ENCODE peak calls at places on chromosomes 13 and 19, in eight cellular contexts. One of them, this sample, is unnamed.

GRCh38 chr13:99812611-99813010 is 159.0 kb downstream of the ZIC5 start:
- DNase-seq in SK-N-SH: no peak
- DNase-seq in CD4-positive, alpha-beta T cell: no peak
- DNase-seq in hepatocyte: no peak
- DNase-seq in A549: peak; percentile 11
- DNase-seq in cardiac muscle cell: no peak
- DNase-seq in stomach: no peak
- DNase-seq in fibroblast of lung: peak; percentile 71
- DNase-seq in this sample: peak; percentile 17

GRCh38 chr19:11364935-11365334 is 9.5 kb upstream of the SWSAP1 start:
- DNase-seq in stomach: no peak
- DNase-seq in fibroblast of lung: no peak
- DNase-seq in A549: no peak
- DNase-seq in cardiac muscle cell: no peak
- DNase-seq in SK-N-SH: no peak
- DNase-seq in CD4-positive, alpha-beta T cell: no peak
- DNase-seq in hepatocyte: no peak
- DNase-seq in this sample: no peak

GRCh38 chr13:78827471-78827870 is 168.5 kb upstream of the OBI1 start:
- DNase-seq in fibroblast of lung: no peak
- DNase-seq in hepatocyte: no peak
- DNase-seq in SK-N-SH: no peak
- DNase-seq in stomach: no peak
- DNase-seq in A549: peak; percentile 0
- DNase-seq in CD4-positive, alpha-beta T cell: no peak
- DNase-seq in cardiac muscle cell: no peak
- DNase-seq in this sample: no peak

GRCh38 chr13:64078025-64078424 is 2662.4 kb upstream of the PCDH20 start:
- DNase-seq in cardiac muscle cell: no peak
- DNase-seq in hepatocyte: no peak
- DNase-seq in SK-N-SH: peak; percentile 3
- DNase-seq in stomach: no peak
- DNase-seq in CD4-positive, alpha-beta T cell: no peak
- DNase-seq in A549: no peak
- DNase-seq in fibroblast of lung: no peak
- DNase-seq in this sample: no peak

GRCh38 chr13:30119476-30119875 is 187.9 kb downstream of the KATNAL1 start:
- DNase-seq in stomach: no peak
- DNase-seq in cardiac muscle cell: peak; percentile 74
- DNase-seq in hepatocyte: peak; percentile 60
- DNase-seq in SK-N-SH: no peak
- DNase-seq in A549: no peak
- DNase-seq in CD4-positive, alpha-beta T cell: peak; percentile 28
- DNase-seq in fibroblast of lung: peak; percentile 85
- DNase-seq in this sample: no peak

GRCh38 chr19:56712609-56713008 is 41.1 kb upstream of the ZNF835 start:
- DNase-seq in stomach: no peak
- DNase-seq in CD4-positive, alpha-beta T cell: no peak
- DNase-seq in hepatocyte: no peak
- DNase-seq in SK-N-SH: peak; percentile 52
- DNase-seq in cardiac muscle cell: no peak
- DNase-seq in fibroblast of lung: no peak
- DNase-seq in A549: no peak
- DNase-seq in this sample: no peak

GRCh38 chr13:40152145-40152544 is 496.7 kb downstream of the COG6 start:
- DNase-seq in fibroblast of lung: peak; percentile 83
- DNase-seq in hepatocyte: no peak
- DNase-seq in CD4-positive, alpha-beta T cell: no peak
- DNase-seq in cardiac muscle cell: peak; percentile 89
- DNase-seq in A549: peak; percentile 63
- DNase-seq in stomach: no peak
- DNase-seq in SK-N-SH: no peak
- DNase-seq in this sample: peak; percentile 62

GRCh38 chr13:74134777-74135305 is 637 bp upstream of the KLF12 start:
- DNase-seq in hepatocyte: peak; percentile 79
- DNase-seq in cardiac muscle cell: no peak
- DNase-seq in CD4-positive, alpha-beta T cell: peak; percentile 36
- DNase-seq in SK-N-SH: peak; percentile 84
- DNase-seq in A549: peak; percentile 48
- DNase-seq in fibroblast of lung: no peak
- DNase-seq in stomach: peak; percentile 67
- DNase-seq in this sample: peak; percentile 43

GRCh38 chr13:45108716-45109706 is 11.3 kb upstream of the GTF2F2 start:
- DNase-seq in A549: no peak
- DNase-seq in cardiac muscle cell: peak; percentile 46
- DNase-seq in SK-N-SH: no peak
- DNase-seq in fibroblast of lung: peak; percentile 74
- DNase-seq in stomach: no peak
- DNase-seq in CD4-positive, alpha-beta T cell: no peak
- DNase-seq in hepatocyte: peak; percentile 41
- DNase-seq in this sample: no peak

GRCh38 chr13:51064753-51065152 is 46.3 kb downstream of the C13orf42 start:
- DNase-seq in fibroblast of lung: no peak
- DNase-seq in cardiac muscle cell: no peak
- DNase-seq in CD4-positive, alpha-beta T cell: no peak
- DNase-seq in A549: no peak
- DNase-seq in hepatocyte: no peak
- DNase-seq in SK-N-SH: no peak
- DNase-seq in stomach: no peak
- DNase-seq in this sample: no peak

GRCh38 chr13:75250526-75251183 is 231.3 kb downstream of the TBC1D4 start:
- DNase-seq in SK-N-SH: no peak
- DNase-seq in fibroblast of lung: peak; percentile 82
- DNase-seq in A549: no peak
- DNase-seq in stomach: no peak
- DNase-seq in cardiac muscle cell: peak; percentile 79
- DNase-seq in CD4-positive, alpha-beta T cell: no peak
- DNase-seq in hepatocyte: no peak
- DNase-seq in this sample: peak; percentile 31

GRCh38 chr13:29458419-29458818 is 137.1 kb downstream of the SLC7A1 start:
- DNase-seq in A549: no peak
- DNase-seq in SK-N-SH: no peak
- DNase-seq in cardiac muscle cell: no peak
- DNase-seq in fibroblast of lung: peak; percentile 70
- DNase-seq in CD4-positive, alpha-beta T cell: no peak
- DNase-seq in hepatocyte: no peak
- DNase-seq in stomach: no peak
- DNase-seq in this sample: no peak

GRCh38 chr19:41294393-41294792 is 15.6 kb upstream of the CCDC97 start:
- DNase-seq in stomach: no peak
- DNase-seq in SK-N-SH: no peak
- DNase-seq in CD4-positive, alpha-beta T cell: no peak
- DNase-seq in fibroblast of lung: no peak
- DNase-seq in A549: no peak
- DNase-seq in cardiac muscle cell: no peak
- DNase-seq in hepatocyte: no peak
- DNase-seq in this sample: no peak

GRCh38 chr19:41297628-41298326 is 12.2 kb upstream of the CCDC97 start:
- DNase-seq in cardiac muscle cell: no peak
- DNase-seq in A549: no peak
- DNase-seq in fibroblast of lung: no peak
- DNase-seq in SK-N-SH: no peak
- DNase-seq in stomach: peak; percentile 46
- DNase-seq in hepatocyte: no peak
- DNase-seq in CD4-positive, alpha-beta T cell: no peak
- DNase-seq in this sample: no peak

GRCh38 chr19:41296323-41296935 is 13.5 kb upstream of the CCDC97 start:
- DNase-seq in CD4-positive, alpha-beta T cell: no peak
- DNase-seq in SK-N-SH: no peak
- DNase-seq in A549: no peak
- DNase-seq in cardiac muscle cell: no peak
- DNase-seq in stomach: no peak
- DNase-seq in hepatocyte: no peak
- DNase-seq in fibroblast of lung: no peak
- DNase-seq in this sample: no peak

GRCh38 chr19:41298327-41298964 is 11.5 kb upstream of the CCDC97 start:
- DNase-seq in A549: no peak
- DNase-seq in cardiac muscle cell: peak; percentile 85
- DNase-seq in fibroblast of lung: peak; percentile 77
- DNase-seq in hepatocyte: peak; percentile 76
- DNase-seq in CD4-positive, alpha-beta T cell: no peak
- DNase-seq in SK-N-SH: no peak
- DNase-seq in stomach: peak; percentile 63
- DNase-seq in this sample: no peak

GRCh38 chr19:41295506-41295905 is 14.5 kb upstream of the CCDC97 start:
- DNase-seq in A549: no peak
- DNase-seq in stomach: no peak
- DNase-seq in hepatocyte: peak; percentile 48
- DNase-seq in cardiac muscle cell: no peak
- DNase-seq in fibroblast of lung: no peak
- DNase-seq in SK-N-SH: no peak
- DNase-seq in CD4-positive, alpha-beta T cell: no peak
- DNase-seq in this sample: no peak
- H3K27ac ChIP-seq in A549: no peak overlapping the region
- H3K27ac ChIP-seq in stomach: peak overlapping the region; percentile 85
- H3K27ac ChIP-seq in hepatocyte: peak overlapping the region; percentile 50
- H3K27ac ChIP-seq in cardiac muscle cell: peak overlapping the region; percentile 93
- H3K27ac ChIP-seq in fibroblast of lung: no peak overlapping the region
- H3K27ac ChIP-seq in SK-N-SH: no peak overlapping the region
- H3K27ac ChIP-seq in CD4-positive, alpha-beta T cell: no peak overlapping the region
- H3K27ac ChIP-seq in this sample: no peak overlapping the region

GRCh38 chr19:1032264-1032867 is 6.0 kb downstream of the CNN2 start:
- DNase-seq in CD4-positive, alpha-beta T cell: no peak
- DNase-seq in A549: no peak
- DNase-seq in cardiac muscle cell: no peak
- DNase-seq in SK-N-SH: no peak
- DNase-seq in hepatocyte: no peak
- DNase-seq in stomach: no peak
- DNase-seq in fibroblast of lung: no peak
- DNase-seq in this sample: no peak

GRCh38 chr19:1037553-1038115 is 2.3 kb upstream of the ABCA7 start:
- DNase-seq in SK-N-SH: no peak
- DNase-seq in A549: no peak
- DNase-seq in CD4-positive, alpha-beta T cell: no peak
- DNase-seq in cardiac muscle cell: no peak
- DNase-seq in fibroblast of lung: no peak
- DNase-seq in stomach: no peak
- DNase-seq in hepatocyte: no peak
- DNase-seq in this sample: no peak

GRCh38 chr19:1039646-1040475 is at the start of gene ABCA7:
- DNase-seq in fibroblast of lung: peak; percentile 97
- DNase-seq in A549: peak; percentile 98
- DNase-seq in CD4-positive, alpha-beta T cell: peak; percentile 100
- DNase-seq in SK-N-SH: peak; percentile 98
- DNase-seq in cardiac muscle cell: peak; percentile 99
- DNase-seq in hepatocyte: peak; percentile 98
- DNase-seq in stomach: peak; percentile 100
- DNase-seq in this sample: peak; percentile 96

GRCh38 chr19:1038995-1039645 is 787 bp upstream of the ABCA7 start:
- DNase-seq in stomach: no peak
- DNase-seq in CD4-positive, alpha-beta T cell: no peak
- DNase-seq in A549: no peak
- DNase-seq in SK-N-SH: no peak
- DNase-seq in cardiac muscle cell: peak; percentile 48
- DNase-seq in hepatocyte: no peak
- DNase-seq in fibroblast of lung: peak; percentile 36
- DNase-seq in this sample: no peak

DNA sequence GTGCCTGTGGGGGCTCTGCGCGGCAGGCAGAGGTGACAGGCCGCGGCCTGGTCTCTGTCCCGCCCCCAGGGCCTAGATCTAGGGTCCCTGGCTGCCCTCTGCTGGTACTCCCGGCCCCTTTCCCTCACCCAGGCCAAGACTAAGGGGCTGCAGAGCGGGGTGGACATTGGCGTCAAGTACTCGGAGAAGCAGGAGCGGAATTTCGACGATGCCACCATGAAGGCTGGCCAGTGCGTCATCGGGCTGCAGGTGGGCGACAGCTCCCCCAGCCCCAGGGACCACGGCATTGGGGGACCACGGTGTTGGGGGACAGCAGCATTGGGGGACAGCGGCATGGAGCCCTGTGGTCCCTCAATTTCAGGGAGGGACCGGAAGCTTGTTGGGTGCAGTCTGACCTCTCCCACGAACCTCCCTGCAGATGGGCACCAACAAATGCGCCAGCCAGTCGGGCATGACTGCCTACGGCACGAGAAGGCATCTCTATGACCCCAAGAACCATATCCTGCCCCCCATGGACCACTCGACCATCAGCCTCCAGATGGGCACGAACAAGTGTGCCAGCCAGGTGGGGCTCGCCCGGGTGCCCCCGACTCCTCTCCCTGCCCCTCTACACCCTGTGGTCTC is 3.8 kb upstream of the ABCA7 start:
- DNase-seq in stomach: no peak
- DNase-seq in CD4-positive, alpha-beta T cell: no peak
- DNase-seq in SK-N-SH: no peak
- DNase-seq in cardiac muscle cell: no peak
- DNase-seq in fibroblast of lung: no peak
- DNase-seq in A549: no peak
- DNase-seq in hepatocyte: no peak
- DNase-seq in this sample: no peak
- TF ChIP-seq CTCF in stomach: no peak
- TF ChIP-seq CTCF in CD4-positive, alpha-beta T cell: no peak
- TF ChIP-seq CTCF in SK-N-SH: no peak
- TF ChIP-seq CTCF in cardiac muscle cell: no peak
- TF ChIP-seq CTCF in fibroblast of lung: no peak
- TF ChIP-seq CTCF in A549: no peak
- TF ChIP-seq CTCF in hepatocyte: no peak
- TF ChIP-seq CTCF in this sample: no peak

DNA sequence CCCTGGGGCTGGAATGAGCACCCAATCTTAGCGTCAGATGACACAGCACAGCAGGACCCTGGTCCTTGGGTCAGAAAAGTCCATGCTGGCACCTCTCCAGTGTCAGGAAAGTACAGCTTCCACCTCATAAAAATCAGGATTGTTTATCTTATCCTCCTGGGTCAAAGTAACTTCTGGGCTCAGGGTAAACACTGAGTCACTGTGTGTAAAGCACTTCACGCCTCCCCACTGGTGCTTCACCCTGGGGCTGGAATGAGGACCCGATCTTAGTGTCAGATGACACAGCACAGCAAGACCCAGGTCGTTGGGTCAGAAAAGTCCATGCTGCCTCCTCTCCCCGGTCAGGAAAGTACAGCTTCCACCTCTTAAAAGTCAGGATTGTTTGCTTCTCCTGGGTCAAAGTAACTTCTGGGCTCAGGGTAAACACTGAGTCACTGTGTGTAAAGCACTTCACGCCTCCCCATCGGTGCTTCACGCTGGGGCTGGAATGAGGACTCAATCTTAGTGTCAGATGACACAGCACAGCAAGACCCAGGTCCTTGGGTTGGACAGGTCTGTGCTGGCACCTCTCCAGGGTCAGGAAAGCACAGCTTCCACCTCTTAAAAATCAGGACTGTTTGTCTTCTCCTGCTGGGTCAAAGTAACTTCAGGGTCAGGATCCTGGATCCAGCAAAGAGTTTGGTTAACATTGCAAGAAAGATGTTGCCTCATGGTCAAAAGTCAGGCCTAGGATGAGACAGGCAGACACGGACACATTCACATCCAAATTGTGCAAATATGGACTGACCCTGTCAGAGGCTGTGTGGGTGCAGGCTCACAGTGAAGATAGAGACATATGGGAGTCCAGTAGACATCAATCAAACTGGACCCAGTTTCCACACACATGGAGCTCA is 39.2 kb upstream of the CYP2A7 start:
- DNase-seq in A549: peak; percentile 100
- DNase-seq in fibroblast of lung: no peak
- DNase-seq in cardiac muscle cell: peak; percentile 8
- DNase-seq in hepatocyte: peak; percentile 86
- DNase-seq in SK-N-SH: no peak
- DNase-seq in stomach: peak; percentile 65
- DNase-seq in CD4-positive, alpha-beta T cell: no peak
- DNase-seq in this sample: peak; percentile 50
- H3K27ac ChIP-seq in A549: peak overlapping the region; percentile 78
- H3K27ac ChIP-seq in fibroblast of lung: no peak overlapping the region
- H3K27ac ChIP-seq in cardiac muscle cell: peak overlapping the region; percentile 78
- H3K27ac ChIP-seq in hepatocyte: peak overlapping the region; percentile 95
- H3K27ac ChIP-seq in SK-N-SH: no peak overlapping the region
- H3K27ac ChIP-seq in stomach: peak overlapping the region; percentile 74
- H3K27ac ChIP-seq in CD4-positive, alpha-beta T cell: no peak overlapping the region
- H3K27ac ChIP-seq in this sample: no peak overlapping the region

GRCh38 chr13:67438465-67438864 is 208.3 kb upstream of the PCDH9 start:
- DNase-seq in SK-N-SH: peak; percentile 7
- DNase-seq in fibroblast of lung: no peak
- DNase-seq in stomach: no peak
- DNase-seq in A549: peak; percentile 4
- DNase-seq in hepatocyte: no peak
- DNase-seq in CD4-positive, alpha-beta T cell: no peak
- DNase-seq in cardiac muscle cell: no peak
- DNase-seq in this sample: no peak
- TF ChIP-seq CTCF in SK-N-SH: peak; percentile 18
- TF ChIP-seq CTCF in fibroblast of lung: no peak
- TF ChIP-seq CTCF in stomach: no peak
- TF ChIP-seq CTCF in A549: no peak
- TF ChIP-seq CTCF in hepatocyte: peak; percentile 14
- TF ChIP-seq CTCF in CD4-positive, alpha-beta T cell: no peak
- TF ChIP-seq CTCF in cardiac muscle cell: no peak
- TF ChIP-seq CTCF in this sample: no peak